ENCODE peak calls at places on chromosomes 11 and 22, in five cellular contexts. C, N, G, U and B are unnamed samples.

GRCh38 chr11:75275581-75275980 is 35.0 kb downstream of the TPBGL start:
- DNase-seq in C (no peak), N (peak; percentile 94), G (no peak), U (no peak), B (peak; percentile 76)

GRCh38 chr22:26259510-26259909 is 90.2 kb downstream of the SEZ6L start:
- DNase-seq in C (no peak), N (no peak), G (peak; percentile 13), U (no peak), B (no peak)

GRCh38 chr11:103798029-103798428 is 238.4 kb upstream of the DDI1 start:
- DNase-seq in C (no peak), N (no peak), G (peak; percentile 89), U (no peak), B (no peak)

GRCh38 chr11:44376423-44376822 is 66.5 kb upstream of the ALX4 start:
- DNase-seq in C (no peak), N (no peak), G (no peak), U (no peak), B (no peak)

GRCh38 chr11:15148181-15148580 is 33.5 kb downstream of the INSC start:
- DNase-seq in C (no peak), N (no peak), G (peak; percentile 47), U (no peak), B (no peak)

GRCh38 chr11:124285610-124286344 is 28.0 kb downstream of the OR8D1 start:
- DNase-seq in C (no peak), N (no peak), G (peak; percentile 98), U (peak; percentile 33), B (no peak)

GRCh38 chr22:29306830-29307657 is 594 bp downstream of the GAS2L1 start:
- DNase-seq in C (peak; percentile 93), N (peak; percentile 86), G (peak; percentile 70), U (no peak), B (peak; percentile 86)

GRCh38 chr22:35379146-35379993 is 1.5 kb upstream of the HMOX1 start:
- DNase-seq in C (no peak), N (no peak), G (no peak), U (no peak), B (no peak)

GRCh38 chr11:103619480-103619879 is 417.0 kb upstream of the DDI1 start:
- DNase-seq in C (no peak), N (no peak), G (peak; percentile 28), U (no peak), B (no peak)

GRCh38 chr11:75582935-75583709 is 21.1 kb downstream of the SERPINH1 start:
- DNase-seq in C (peak; percentile 85), N (peak; percentile 91), G (peak; percentile 62), U (no peak), B (peak; percentile 78)

GRCh38 chr11:101091781-101092180 is 37.8 kb downstream of the PGR start:
- DNase-seq in C (no peak), N (no peak), G (no peak), U (no peak), B (no peak)

GRCh38 chr22:47918276-47918928 is 1156.0 kb downstream of the TBC1D22A start:
- DNase-seq in C (no peak), N (peak; percentile 89), G (no peak), U (no peak), B (no peak)

GRCh38 chr11:102006835-102007566 is 40.2 kb upstream of the CFAP300 start:
- DNase-seq in C (peak; percentile 65), N (no peak), G (no peak), U (no peak), B (no peak)

GRCh38 chr11:119509969-119510401 is 87.0 kb upstream of the THY1 start:
- DNase-seq in C (no peak), N (no peak), G (peak; percentile 93), U (no peak), B (no peak)

GRCh38 chr11:74268451-74268850 is 43.0 kb downstream of the P4HA3 start:
- DNase-seq in C (no peak), N (no peak), G (no peak), U (no peak), B (no peak)

GRCh38 chr11:118623291-118623655 is 15.9 kb downstream of the PHLDB1 start:
- DNase-seq in C (no peak), N (peak; percentile 47), G (peak; percentile 53), U (peak; percentile 95), B (peak; percentile 45)

GRCh38 chr22:45977003-45977395 is at the start of gene WNT7B:
- DNase-seq in C (peak; percentile 88), N (no peak), G (no peak), U (no peak), B (peak; percentile 75)

GRCh38 chr11:130719516-130719915 is 196.8 kb downstream of the SNX19 start:
- DNase-seq in C (no peak), N (no peak), G (peak; percentile 82), U (no peak), B (no peak)

GRCh38 chr22:23305922-23306374 is 125.6 kb downstream of the BCR start:
- DNase-seq in C (peak; percentile 65), N (peak; percentile 85), G (peak; percentile 96), U (no peak), B (peak; percentile 62)

GRCh38 chr11:1301220-1302000 is 8.0 kb downstream of the TOLLIP start:
- DNase-seq in C (no peak), N (peak; percentile 35), G (no peak), U (no peak), B (no peak)

GRCh38 chr11:1303196-1303821 is 6.1 kb downstream of the TOLLIP start:
- DNase-seq in C (peak; percentile 83), N (peak; percentile 85), G (peak; percentile 10), U (peak; percentile 35), B (peak; percentile 59)

GRCh38 chr11:1302041-1302460 is 7.4 kb downstream of the TOLLIP start:
- DNase-seq in C (peak; percentile 69), N (peak; percentile 74), G (no peak), U (no peak), B (no peak)

GRCh38 chr11:1303973-1304372 is 5.5 kb downstream of the TOLLIP start:
- DNase-seq in C (no peak), N (peak; percentile 37), G (no peak), U (no peak), B (peak; percentile 75)

DNA sequence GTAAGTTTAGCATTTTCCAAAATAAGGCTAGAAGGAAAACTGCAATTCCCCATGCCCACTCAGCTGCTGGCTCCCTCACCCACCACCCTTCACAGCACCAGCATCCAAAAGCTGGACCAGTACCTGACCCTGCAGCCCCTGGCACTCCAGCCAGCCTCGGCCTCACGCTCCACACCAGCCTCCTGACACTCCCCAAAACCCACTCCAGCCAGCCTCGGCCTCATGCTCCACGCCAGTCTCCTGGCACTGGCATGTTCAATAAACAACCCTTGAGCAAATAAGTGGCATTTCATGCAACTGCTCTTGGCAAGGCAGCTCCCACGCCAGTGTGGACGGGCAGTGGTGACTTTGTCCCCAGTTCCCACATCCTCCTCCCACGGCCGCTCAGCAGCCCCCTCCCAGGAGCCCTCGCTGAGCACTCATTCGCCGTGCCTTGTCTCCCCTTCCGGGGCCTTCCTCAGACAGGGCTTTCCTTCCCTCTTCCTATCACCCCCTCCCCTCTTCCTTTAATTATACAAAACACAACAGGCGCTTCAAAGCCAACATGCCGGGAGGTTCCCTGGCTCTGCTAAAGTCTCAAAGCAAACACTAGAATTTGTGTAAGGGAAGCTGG is 6.9 kb downstream of the TOLLIP start:
- DNase-seq in C (no peak), N (peak; percentile 56), G (no peak), U (no peak), B (no peak)
- H3K4me3 ChIP-seq in C (no peak overlapping the region), N (no peak overlapping the region), G (no peak overlapping the region), U (no peak overlapping the region), B (no peak overlapping the region)

DNA sequence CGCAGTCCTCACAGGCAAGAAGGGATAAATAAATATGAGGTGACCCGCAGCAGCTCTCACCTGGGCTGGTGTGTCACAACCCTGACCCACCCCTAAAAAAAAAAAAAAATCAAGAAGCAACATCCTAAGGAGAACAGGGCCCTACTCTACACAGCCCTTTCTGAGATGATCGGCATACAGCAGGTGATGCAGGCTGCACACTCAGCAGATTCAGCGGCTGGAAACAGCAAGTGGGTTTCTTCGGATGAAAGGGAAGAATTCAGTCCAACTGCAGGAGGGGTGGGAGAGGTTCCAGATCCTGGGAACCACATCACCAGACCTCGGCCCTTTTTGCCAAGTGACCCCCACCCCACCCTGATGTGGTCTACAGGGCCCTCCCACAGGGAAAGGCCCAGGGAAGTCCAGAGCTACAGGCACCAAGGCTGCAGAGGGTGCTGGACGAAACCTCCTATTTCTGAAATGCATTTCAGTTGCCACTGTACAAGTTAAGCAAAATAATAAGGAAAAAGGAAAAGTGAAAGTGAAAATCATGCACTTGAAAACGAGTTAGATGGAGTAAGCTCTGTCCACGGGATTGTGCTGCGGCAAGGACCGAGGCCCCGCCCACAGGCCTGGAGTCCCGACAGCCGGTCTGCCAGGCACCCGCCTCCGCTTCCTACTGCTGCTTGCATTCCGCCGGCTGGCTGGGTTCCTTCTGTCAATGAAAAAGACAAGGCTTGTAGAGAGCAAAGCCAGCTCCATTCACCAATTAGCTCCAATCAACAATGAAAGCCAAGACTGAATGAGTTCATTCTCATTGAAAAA is 15.9 kb upstream of the PHLDA2 start:
- DNase-seq in C (peak; percentile 97), N (peak; percentile 92), G (peak; percentile 83), U (no peak), B (peak; percentile 97)
- H3K4me3 ChIP-seq in C (no peak overlapping the region), N (no peak overlapping the region), G (peak overlapping the region; percentile 21), U (no peak overlapping the region), B (peak overlapping the region; percentile 39)

DNA sequence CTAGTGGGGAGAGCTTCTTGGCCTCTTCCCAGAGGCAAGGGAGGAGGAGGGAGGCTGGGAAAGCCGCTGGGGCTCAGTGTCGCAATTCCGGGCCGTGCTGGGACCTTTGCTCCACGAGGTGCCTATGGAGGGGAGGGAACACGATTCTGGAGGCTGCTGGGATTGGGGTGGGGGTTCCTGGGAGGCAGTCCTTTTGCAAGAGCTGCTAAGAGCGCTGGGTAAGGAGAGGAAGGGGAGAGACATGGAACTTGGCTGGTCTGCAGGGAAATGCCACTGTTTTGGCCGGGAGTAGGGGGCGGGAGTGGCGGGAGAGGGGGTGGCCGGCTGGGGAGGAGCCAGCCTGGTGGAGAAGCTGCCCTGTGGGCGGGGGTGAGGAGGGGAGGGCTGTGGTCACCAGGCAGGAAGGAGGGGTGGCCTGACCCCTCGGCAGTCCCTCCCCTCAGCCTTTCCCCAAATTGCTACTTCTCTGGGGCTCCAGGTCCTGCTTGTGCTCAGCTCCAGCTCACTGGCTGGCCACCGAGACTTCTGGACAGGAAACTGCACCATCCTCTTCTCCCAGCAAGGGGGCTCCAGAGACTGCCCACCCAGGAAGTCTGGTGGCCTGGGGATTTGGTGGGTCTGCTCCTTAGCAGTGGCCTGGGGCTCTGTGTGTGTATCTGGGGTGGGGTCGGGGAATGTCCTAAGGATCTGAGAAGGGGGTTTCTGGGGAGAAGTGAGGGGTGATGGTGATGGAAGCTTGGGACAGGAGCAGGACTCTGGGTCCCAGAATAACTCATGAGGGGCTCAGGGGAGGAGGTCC is at the start of gene NR1H3:
- DNase-seq in C (peak; percentile 91), N (peak; percentile 85), G (peak; percentile 61), U (no peak), B (peak; percentile 87)
- H3K4me3 ChIP-seq in C (peak within 1 kb of the TSS; percentile 10), N (peak within 1 kb of the TSS; percentile 19), G (peak within 1 kb of the TSS; percentile 21), U (no peak within 1 kb of the TSS), B (peak within 1 kb of the TSS; percentile 52)

DNA sequence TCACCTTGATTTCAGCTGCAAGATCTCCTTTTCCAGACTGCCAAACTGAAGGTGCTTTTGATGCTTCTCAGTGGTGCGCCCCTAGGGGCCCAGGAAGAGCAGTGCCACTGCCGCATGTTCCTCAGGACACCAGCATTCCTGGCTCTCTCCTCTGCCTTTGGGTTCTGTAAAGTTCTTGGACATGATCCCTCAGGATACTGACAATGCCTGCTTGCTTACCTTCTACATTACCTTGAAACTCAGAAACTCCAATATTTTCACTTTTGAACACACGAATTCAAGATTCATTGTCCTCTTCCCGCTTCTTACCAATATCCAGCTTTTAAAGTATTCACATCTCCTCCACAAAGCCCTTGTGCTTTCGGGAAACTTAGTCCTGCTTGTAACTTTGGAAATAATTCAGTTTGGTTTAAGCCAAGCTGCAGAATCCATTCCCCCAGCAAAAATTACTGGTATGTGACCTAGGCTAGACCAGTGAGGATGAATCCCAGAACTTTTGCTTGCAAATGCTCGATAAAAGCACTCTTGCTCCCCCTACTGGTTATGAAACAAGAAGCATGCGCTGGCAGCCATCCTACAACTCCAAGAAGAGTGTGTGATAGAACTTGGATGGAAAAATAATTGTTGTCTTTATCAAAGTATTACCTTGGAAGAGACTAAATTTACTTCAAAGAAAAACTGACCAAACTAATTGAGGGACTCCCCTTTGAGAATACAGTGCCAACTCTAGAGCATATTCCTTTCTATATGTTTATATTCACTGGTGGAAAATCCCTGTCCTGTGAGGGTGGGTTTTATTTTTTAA is 16.5 kb upstream of the OR5B21 start:
- DNase-seq in C (no peak), N (no peak), G (peak; percentile 92), U (peak; percentile 60), B (no peak)
- H3K4me3 ChIP-seq in C (no peak overlapping the region), N (no peak overlapping the region), G (peak overlapping the region; percentile 2), U (no peak overlapping the region), B (no peak overlapping the region)